ENCODE peak calls at places on chromosomes 11 and 22, in eight cellular contexts. One of them, this sample, is unnamed.

GRCh38 chr22:37827056-37827455 is 3.9 kb downstream of the GALR3 start:
- DNase-seq in AG04449: no peak
- DNase-seq in astrocyte of the spinal cord: no peak
- DNase-seq in tibial artery: peak
- DNase-seq in AG04450: no peak
- DNase-seq in OCI-LY7: no peak
- DNase-seq in BE2C: no peak
- DNase-seq in cardiac fibroblast: peak
- DNase-seq in this sample: no peak

GRCh38 chr11:86160546-86161149 is 83.9 kb upstream of the EED start:
- DNase-seq in AG04449: no peak
- DNase-seq in astrocyte of the spinal cord: no peak
- DNase-seq in tibial artery: no peak
- DNase-seq in AG04450: no peak
- DNase-seq in OCI-LY7: no peak
- DNase-seq in BE2C: no peak
- DNase-seq in cardiac fibroblast: peak
- DNase-seq in this sample: peak

GRCh38 chr22:50191041-50191740 is 5.5 kb downstream of the TRABD start:
- DNase-seq in AG04449: no peak
- DNase-seq in astrocyte of the spinal cord: no peak
- DNase-seq in tibial artery: no peak
- DNase-seq in AG04450: no peak
- DNase-seq in OCI-LY7: peak
- DNase-seq in BE2C: no peak
- DNase-seq in cardiac fibroblast: peak
- DNase-seq in this sample: no peak

GRCh38 chr11:18650859-18651557 is 16.9 kb upstream of the SPTY2D1 start:
- DNase-seq in AG04449: no peak
- DNase-seq in astrocyte of the spinal cord: peak
- DNase-seq in tibial artery: peak
- DNase-seq in AG04450: peak
- DNase-seq in OCI-LY7: peak
- DNase-seq in BE2C: peak
- DNase-seq in cardiac fibroblast: peak
- DNase-seq in this sample: peak

GRCh38 chr22:36613958-36614357 is 85.0 kb upstream of the EIF3D start:
- DNase-seq in AG04449: no peak
- DNase-seq in astrocyte of the spinal cord: no peak
- DNase-seq in tibial artery: no peak
- DNase-seq in AG04450: no peak
- DNase-seq in OCI-LY7: no peak
- DNase-seq in BE2C: no peak
- DNase-seq in cardiac fibroblast: peak
- DNase-seq in this sample: peak

GRCh38 chr11:106087815-106088435 is 10.5 kb downstream of the AASDHPPT start:
- DNase-seq in AG04449: no peak
- DNase-seq in astrocyte of the spinal cord: peak
- DNase-seq in tibial artery: peak
- DNase-seq in AG04450: no peak
- DNase-seq in OCI-LY7: peak
- DNase-seq in BE2C: peak
- DNase-seq in cardiac fibroblast: peak
- DNase-seq in this sample: peak

GRCh38 chr11:8665222-8665621 is 17.2 kb downstream of the TRIM66 start:
- DNase-seq in AG04449: no peak
- DNase-seq in astrocyte of the spinal cord: no peak
- DNase-seq in tibial artery: no peak
- DNase-seq in AG04450: no peak
- DNase-seq in OCI-LY7: no peak
- DNase-seq in BE2C: no peak
- DNase-seq in cardiac fibroblast: no peak
- DNase-seq in this sample: no peak

GRCh38 chr11:20477418-20478090 is 90.0 kb downstream of the PRMT3 start:
- DNase-seq in AG04449: no peak
- DNase-seq in astrocyte of the spinal cord: no peak
- DNase-seq in tibial artery: no peak
- DNase-seq in AG04450: no peak
- DNase-seq in OCI-LY7: no peak
- DNase-seq in BE2C: no peak
- DNase-seq in cardiac fibroblast: no peak
- DNase-seq in this sample: no peak

GRCh38 chr22:38222797-38223119 is 21.0 kb downstream of the MAFF start:
- DNase-seq in AG04449: no peak
- DNase-seq in astrocyte of the spinal cord: no peak
- DNase-seq in tibial artery: no peak
- DNase-seq in AG04450: no peak
- DNase-seq in OCI-LY7: no peak
- DNase-seq in BE2C: no peak
- DNase-seq in cardiac fibroblast: no peak
- DNase-seq in this sample: no peak

GRCh38 chr22:32637951-32638350 is 163.3 kb downstream of the FBXO7 start:
- DNase-seq in AG04449: no peak
- DNase-seq in astrocyte of the spinal cord: no peak
- DNase-seq in tibial artery: no peak
- DNase-seq in AG04450: no peak
- DNase-seq in OCI-LY7: no peak
- DNase-seq in BE2C: no peak
- DNase-seq in cardiac fibroblast: no peak
- DNase-seq in this sample: no peak

GRCh38 chr11:111913997-111914396 is 1.5 kb downstream of the HSPB2 start:
- DNase-seq in AG04449: peak
- DNase-seq in astrocyte of the spinal cord: peak
- DNase-seq in tibial artery: peak
- DNase-seq in AG04450: no peak
- DNase-seq in OCI-LY7: no peak
- DNase-seq in BE2C: no peak
- DNase-seq in cardiac fibroblast: peak
- DNase-seq in this sample: peak

GRCh38 chr22:42357634-42358296 is 74.4 kb downstream of the NFAM1 start:
- DNase-seq in AG04449: no peak
- DNase-seq in astrocyte of the spinal cord: no peak
- DNase-seq in tibial artery: no peak
- DNase-seq in AG04450: no peak
- DNase-seq in OCI-LY7: no peak
- DNase-seq in BE2C: no peak
- DNase-seq in cardiac fibroblast: no peak
- DNase-seq in this sample: no peak

GRCh38 chr11:66081505-66081904 is 11.4 kb downstream of the PACS1 start:
- DNase-seq in AG04449: no peak
- DNase-seq in astrocyte of the spinal cord: no peak
- DNase-seq in tibial artery: peak
- DNase-seq in AG04450: no peak
- DNase-seq in OCI-LY7: peak
- DNase-seq in BE2C: no peak
- DNase-seq in cardiac fibroblast: peak
- DNase-seq in this sample: no peak

GRCh38 chr22:44497218-44497903 is 672 bp downstream of the RTL6 start:
- DNase-seq in AG04449: no peak
- DNase-seq in astrocyte of the spinal cord: peak
- DNase-seq in tibial artery: no peak
- DNase-seq in AG04450: no peak
- DNase-seq in OCI-LY7: no peak
- DNase-seq in BE2C: peak
- DNase-seq in cardiac fibroblast: peak
- DNase-seq in this sample: peak

GRCh38 chr22:19149047-19149883 is 827 bp downstream of the GSC2 start:
- DNase-seq in AG04449: no peak
- DNase-seq in astrocyte of the spinal cord: no peak
- DNase-seq in tibial artery: no peak
- DNase-seq in AG04450: no peak
- DNase-seq in OCI-LY7: no peak
- DNase-seq in BE2C: no peak
- DNase-seq in cardiac fibroblast: no peak
- DNase-seq in this sample: no peak

GRCh38 chr22:44540756-44541670 is 43.0 kb upstream of the RTL6 start:
- DNase-seq in AG04449: no peak
- DNase-seq in astrocyte of the spinal cord: no peak
- DNase-seq in tibial artery: no peak
- DNase-seq in AG04450: no peak
- DNase-seq in OCI-LY7: no peak
- DNase-seq in BE2C: no peak
- DNase-seq in cardiac fibroblast: peak
- DNase-seq in this sample: no peak

GRCh38 chr11:70716986-70717775 is 318.9 kb downstream of the CTTN start:
- DNase-seq in AG04449: no peak
- DNase-seq in astrocyte of the spinal cord: peak
- DNase-seq in tibial artery: no peak
- DNase-seq in AG04450: no peak
- DNase-seq in OCI-LY7: no peak
- DNase-seq in BE2C: no peak
- DNase-seq in cardiac fibroblast: no peak
- DNase-seq in this sample: no peak

GRCh38 chr11:87254582-87254981 is 216.8 kb downstream of the TMEM135 start:
- DNase-seq in AG04449: no peak
- DNase-seq in astrocyte of the spinal cord: no peak
- DNase-seq in tibial artery: no peak
- DNase-seq in AG04450: no peak
- DNase-seq in OCI-LY7: no peak
- DNase-seq in BE2C: no peak
- DNase-seq in cardiac fibroblast: no peak
- DNase-seq in this sample: no peak

DNA sequence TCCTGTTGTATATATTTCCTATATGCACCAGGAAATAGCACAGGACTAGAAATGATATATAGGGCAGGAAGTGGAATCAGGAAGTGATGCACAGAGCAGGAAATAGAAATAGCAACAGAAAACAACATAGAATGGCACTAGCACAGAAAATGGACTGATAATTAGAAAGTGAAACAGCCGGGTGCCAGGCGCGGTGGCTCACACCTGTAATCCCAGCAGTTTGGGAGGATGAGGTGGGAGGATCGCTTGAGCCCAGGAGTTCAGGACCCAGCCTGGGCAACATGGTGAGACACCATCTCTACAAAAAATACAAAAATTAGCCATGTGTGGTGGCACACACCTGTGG is 10.0 kb upstream of the RELT start:
- DNase-seq in AG04449: no peak
- DNase-seq in astrocyte of the spinal cord: no peak
- DNase-seq in tibial artery: no peak
- DNase-seq in AG04450: no peak
- DNase-seq in OCI-LY7: peak
- DNase-seq in BE2C: no peak
- DNase-seq in cardiac fibroblast: no peak
- DNase-seq in this sample: no peak
- H3K4me3 ChIP-seq in AG04449: no peak
- H3K4me3 ChIP-seq in astrocyte of the spinal cord: no peak
- H3K4me3 ChIP-seq in tibial artery: no peak
- H3K4me3 ChIP-seq in AG04450: no peak
- H3K4me3 ChIP-seq in OCI-LY7: peak
- H3K4me3 ChIP-seq in BE2C: no peak
- H3K4me3 ChIP-seq in cardiac fibroblast: no peak
- H3K4me3 ChIP-seq in this sample: no peak

GRCh38 chr22:41288245-41288946 is 2.4 kb upstream of the RANGAP1 start:
- DNase-seq in AG04449: no peak
- DNase-seq in astrocyte of the spinal cord: peak
- DNase-seq in tibial artery: no peak
- DNase-seq in AG04450: peak
- DNase-seq in OCI-LY7: no peak
- DNase-seq in BE2C: peak
- DNase-seq in cardiac fibroblast: peak
- DNase-seq in this sample: peak
- TF ChIP-seq CTCF in AG04449: no peak
- TF ChIP-seq CTCF in astrocyte of the spinal cord: no peak
- TF ChIP-seq CTCF in tibial artery: no peak
- TF ChIP-seq CTCF in AG04450: no peak
- TF ChIP-seq CTCF in OCI-LY7: no peak
- TF ChIP-seq CTCF in BE2C: no peak
- TF ChIP-seq CTCF in cardiac fibroblast: no peak
- TF ChIP-seq CTCF in this sample: no peak

GRCh38 chr11:73623651-73624050 is 22.7 kb upstream of the PLEKHB1 start:
- DNase-seq in AG04449: no peak
- DNase-seq in astrocyte of the spinal cord: no peak
- DNase-seq in tibial artery: no peak
- DNase-seq in AG04450: no peak
- DNase-seq in OCI-LY7: no peak
- DNase-seq in BE2C: no peak
- DNase-seq in cardiac fibroblast: no peak
- DNase-seq in this sample: peak

GRCh38 chr11:73629907-73630306 is 16.5 kb upstream of the PLEKHB1 start:
- DNase-seq in AG04449: no peak
- DNase-seq in astrocyte of the spinal cord: no peak
- DNase-seq in tibial artery: no peak
- DNase-seq in AG04450: no peak
- DNase-seq in OCI-LY7: no peak
- DNase-seq in BE2C: no peak
- DNase-seq in cardiac fibroblast: no peak
- DNase-seq in this sample: no peak

GRCh38 chr11:73622920-73623593 is 23.3 kb upstream of the PLEKHB1 start:
- DNase-seq in AG04449: no peak
- DNase-seq in astrocyte of the spinal cord: no peak
- DNase-seq in tibial artery: no peak
- DNase-seq in AG04450: no peak
- DNase-seq in OCI-LY7: no peak
- DNase-seq in BE2C: no peak
- DNase-seq in cardiac fibroblast: no peak
- DNase-seq in this sample: no peak

DNA sequence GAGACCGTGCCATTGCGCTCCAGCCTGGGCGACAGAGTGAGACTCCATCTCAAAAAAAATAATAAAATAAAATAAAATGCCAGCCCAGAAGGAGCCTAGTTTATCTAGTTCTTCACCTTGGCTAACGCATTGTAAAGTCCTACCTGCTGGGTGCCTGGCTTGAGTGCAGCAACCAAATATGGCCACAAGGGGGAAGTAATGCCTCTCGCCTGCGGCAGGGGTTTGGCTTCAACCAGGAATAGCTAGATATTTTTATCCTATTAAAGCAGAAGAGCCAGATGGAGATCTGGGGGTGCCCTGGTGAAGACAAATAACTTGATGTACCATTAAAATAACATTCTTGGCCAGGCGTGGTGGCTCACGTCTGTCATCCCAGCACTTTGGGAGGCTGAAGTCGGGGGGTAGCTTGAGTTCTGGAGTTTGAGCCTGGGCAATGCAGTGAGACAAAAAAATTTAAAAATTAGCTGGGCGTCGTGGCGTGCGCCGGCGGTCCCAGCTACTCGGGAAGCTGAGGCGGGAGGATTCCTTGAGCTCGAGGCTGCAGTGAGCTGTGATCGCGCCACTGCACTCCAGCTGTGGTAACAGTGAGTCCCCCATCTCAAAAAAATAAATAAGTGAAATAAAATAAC is 20.6 kb upstream of the PLEKHB1 start:
- DNase-seq in AG04449: no peak
- DNase-seq in astrocyte of the spinal cord: peak
- DNase-seq in tibial artery: peak
- DNase-seq in AG04450: peak
- DNase-seq in OCI-LY7: peak
- DNase-seq in BE2C: peak
- DNase-seq in cardiac fibroblast: peak
- DNase-seq in this sample: peak
- H3K4me3 ChIP-seq in AG04449: peak
- H3K4me3 ChIP-seq in astrocyte of the spinal cord: no peak
- H3K4me3 ChIP-seq in tibial artery: no peak
- H3K4me3 ChIP-seq in AG04450: no peak
- H3K4me3 ChIP-seq in OCI-LY7: no peak
- H3K4me3 ChIP-seq in BE2C: peak
- H3K4me3 ChIP-seq in cardiac fibroblast: no peak
- H3K4me3 ChIP-seq in this sample: peak

DNA sequence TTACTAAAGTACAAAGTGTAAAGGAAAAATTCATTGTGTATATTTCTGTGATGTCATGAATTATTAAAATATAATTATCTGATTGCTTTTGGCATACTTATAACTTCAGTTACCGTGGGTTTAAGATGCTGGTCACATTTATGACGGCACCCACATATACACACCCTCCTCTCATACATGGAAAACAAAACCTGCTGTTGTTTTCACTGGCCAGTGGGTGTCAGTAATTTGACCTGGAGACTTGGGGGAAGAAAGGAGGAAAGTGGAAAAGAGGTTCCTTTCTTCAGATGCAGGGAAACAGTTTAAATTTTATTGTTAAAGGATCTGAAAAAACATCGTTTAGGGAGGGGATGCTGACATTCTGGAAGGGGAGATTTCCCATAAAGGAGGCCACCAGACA is 742 bp upstream of the BBOX1 start:
- DNase-seq in AG04449: no peak
- DNase-seq in astrocyte of the spinal cord: no peak
- DNase-seq in tibial artery: no peak
- DNase-seq in AG04450: no peak
- DNase-seq in OCI-LY7: no peak
- DNase-seq in BE2C: no peak
- DNase-seq in cardiac fibroblast: no peak
- DNase-seq in this sample: no peak
- TF ChIP-seq CTCF in AG04449: no peak
- TF ChIP-seq CTCF in astrocyte of the spinal cord: peak
- TF ChIP-seq CTCF in tibial artery: no peak
- TF ChIP-seq CTCF in AG04450: peak
- TF ChIP-seq CTCF in OCI-LY7: peak
- TF ChIP-seq CTCF in BE2C: no peak
- TF ChIP-seq CTCF in cardiac fibroblast: no peak
- TF ChIP-seq CTCF in this sample: no peak